ENCODE peak calls at places on chromosomes 16 and 17, in eight cellular contexts. F is heart right ventricle, L is mammary epithelial cell, X is ascending aorta, G is uterus, C is tibial artery, A is A673, M is A549. Z is an unnamed sample. For H3K4me1, the result is how much of the 10 kb centered on the place peaks cover.

GRCh38 chr17:5413682-5414081 is 5.8 kb downstream of the NUP88 start:
- DNase-seq in M (no peak), C (no peak), X (no peak), F (no peak), L (peak), A (peak), G (no peak), Z (no peak)

GRCh38 chr17:41486809-41487530 is 2.7 kb downstream of the KRT36 start:
- DNase-seq in F (no peak), M (no peak), C (no peak), X (no peak), L (no peak), A (no peak), G (no peak), Z (peak)

GRCh38 chr17:43545383-43545632 is 832 bp downstream of the ETV4 start:
- DNase-seq in L (no peak), M (peak), X (no peak), F (no peak), G (peak), A (peak), C (no peak), Z (no peak)

GRCh38 chr17:79991924-79992656 is 43.6 kb downstream of the TBC1D16 start:
- DNase-seq in A (no peak), G (no peak), F (peak), L (no peak), M (peak), C (no peak), X (no peak), Z (no peak)

GRCh38 chr16:8577678-8578304 is 12.5 kb downstream of the TMEM114 start:
- DNase-seq in M (no peak), L (no peak), G (no peak), A (peak), F (no peak), C (no peak), X (no peak), Z (no peak)

GRCh38 chr16:82991435-82991834 is 364.7 kb downstream of the CDH13 start:
- DNase-seq in A (no peak), C (no peak), X (no peak), G (no peak), F (no peak), L (no peak), M (no peak), Z (no peak)

GRCh38 chr17:7026471-7027115 is 3.7 kb downstream of the BCL6B start:
- DNase-seq in M (no peak), C (no peak), X (no peak), G (no peak), L (no peak), F (no peak), A (no peak), Z (no peak)

GRCh38 chr17:51164911-51165679 is 1.1 kb upstream of the NME2 start:
- DNase-seq in X (no peak), A (peak), L (no peak), C (no peak), G (no peak), F (no peak), M (no peak), Z (no peak)

GRCh38 chr17:76994237-76994637 is 126.0 kb downstream of the MGAT5B start:
- DNase-seq in G (no peak), M (no peak), F (no peak), X (no peak), A (no peak), C (no peak), L (no peak), Z (peak)

GRCh38 chr17:51951737-51952136 is 206.8 kb downstream of the CA10 start:
- DNase-seq in C (no peak), A (no peak), M (no peak), F (no peak), X (no peak), L (peak), G (no peak), Z (no peak)

GRCh38 chr17:59743842-59744241 is 36.4 kb downstream of the VMP1 start:
- DNase-seq in X (no peak), L (no peak), F (no peak), M (no peak), G (no peak), A (no peak), C (no peak), Z (no peak)

GRCh38 chr17:83151442-83152220 is 72.2 kb downstream of the METRNL start:
- DNase-seq in L (no peak), F (no peak), G (no peak), M (no peak), X (no peak), A (no peak), C (peak), Z (no peak)

GRCh38 chr17:83149761-83150251 is 70.4 kb downstream of the METRNL start:
- DNase-seq in M (no peak), F (no peak), L (no peak), C (peak), G (no peak), A (no peak), X (no peak), Z (no peak)

GRCh38 chr17:83149326-83149725 is 69.9 kb downstream of the METRNL start:
- DNase-seq in X (no peak), C (peak), L (no peak), M (no peak), F (no peak), A (no peak), G (no peak), Z (no peak)

GRCh38 chr17:83151056-83151441 is 71.6 kb downstream of the METRNL start:
- DNase-seq in G (no peak), M (no peak), F (no peak), A (no peak), X (no peak), L (no peak), C (no peak), Z (no peak)

GRCh38 chr17:83150369-83151055 is 71.1 kb downstream of the METRNL start:
- DNase-seq in A (no peak), C (peak), L (no peak), M (no peak), G (no peak), F (no peak), X (no peak), Z (no peak)
- H3K4me1 ChIP-seq in A (under half), C (under half), L (under half), M (under half), G (under half), F (under half), X (under half), Z (under half)

GRCh38 chr17:31493656-31494155 is 102.2 kb downstream of the RAB11FIP4 start:
- DNase-seq in L (no peak), F (no peak), X (no peak), M (no peak), C (no peak), A (no peak), G (no peak), Z (no peak)
- H3K4me1 ChIP-seq in L (under half), F (under half), X (under half), M (under half), C (under half), A (under half), G (under half), Z (under half)

DNA sequence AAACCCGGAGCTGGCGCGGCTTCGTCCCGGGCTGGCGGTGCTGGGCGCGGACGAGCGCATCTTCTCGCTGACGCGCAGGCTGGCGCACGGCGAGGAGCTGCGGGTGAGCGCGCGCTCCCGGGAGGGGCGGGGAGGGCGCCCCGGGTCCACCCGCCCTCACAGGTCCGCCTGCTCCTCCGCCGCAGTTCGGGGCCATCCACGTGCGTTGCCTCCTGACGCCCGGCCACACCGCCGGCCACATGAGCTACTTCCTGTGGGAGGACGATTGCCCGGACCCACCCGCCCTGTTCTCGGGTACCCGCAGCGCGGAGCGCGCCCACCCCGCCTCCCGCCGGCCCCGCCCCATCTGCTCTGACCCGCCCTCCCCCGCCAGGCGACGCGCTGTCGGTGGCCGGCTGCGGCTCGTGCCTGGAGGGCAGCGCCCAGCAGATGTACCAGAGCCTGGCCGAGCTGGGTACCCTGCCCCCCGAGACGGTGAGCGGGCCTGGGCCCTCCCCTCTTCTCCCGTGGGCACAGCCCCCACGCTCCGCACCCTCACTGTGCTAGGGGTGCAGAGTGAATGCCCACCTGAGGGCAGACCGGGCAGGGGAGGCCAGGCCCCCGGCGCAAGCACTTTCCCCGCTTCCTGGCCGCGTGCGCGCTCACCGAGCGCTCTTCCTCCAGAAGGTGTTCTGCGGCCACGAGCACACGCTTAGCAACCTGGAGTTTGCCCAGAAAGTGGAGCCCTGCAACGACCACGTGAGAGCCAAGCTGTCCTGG is 1.4 kb downstream of the HAGHL start:
- DNase-seq in M (peak), A (peak), X (no peak), F (no peak), G (no peak), L (peak), C (no peak), Z (peak)
- H3K4me1 ChIP-seq in M (under half), A (under half), X (under half), F (under half), G (under half), L (under half), C (under half), Z (under half)

GRCh38 chr16:66220766-66221165 is 145.7 kb upstream of the CDH5 start:
- DNase-seq in G (no peak), M (no peak), A (no peak), C (no peak), X (no peak), F (no peak), L (no peak), Z (no peak)
- H3K4me1 ChIP-seq in G (under half), M (under half), A (under half), C (under half), X (under half), F (under half), L (under half), Z (under half)

GRCh38 chr17:58351710-58352017 is 337 bp downstream of the SUPT4H1 start:
- DNase-seq in A (no peak), X (no peak), G (no peak), M (no peak), C (no peak), L (no peak), F (no peak), Z (no peak)

GRCh38 chr17:58344791-58345157 is 7.2 kb downstream of the SUPT4H1 start:
- DNase-seq in A (no peak), G (no peak), C (no peak), X (no peak), F (no peak), L (no peak), M (no peak), Z (peak)

GRCh38 chr17:58345500-58345899 is 6.5 kb downstream of the SUPT4H1 start:
- DNase-seq in A (no peak), G (no peak), F (no peak), M (no peak), C (no peak), L (no peak), X (no peak), Z (peak)

GRCh38 chr17:58351182-58351581 is 819 bp downstream of the SUPT4H1 start:
- DNase-seq in A (no peak), C (no peak), X (no peak), L (no peak), G (no peak), M (no peak), F (no peak), Z (no peak)

GRCh38 chr17:58348038-58348437 is 4.0 kb downstream of the SUPT4H1 start:
- DNase-seq in X (no peak), A (no peak), C (no peak), L (no peak), G (no peak), M (no peak), F (no peak), Z (no peak)
- H3K4me1 ChIP-seq in X (under half), A (under half), C (under half), L (under half), G (under half), M (under half), F (under half), Z (under half)

DNA sequence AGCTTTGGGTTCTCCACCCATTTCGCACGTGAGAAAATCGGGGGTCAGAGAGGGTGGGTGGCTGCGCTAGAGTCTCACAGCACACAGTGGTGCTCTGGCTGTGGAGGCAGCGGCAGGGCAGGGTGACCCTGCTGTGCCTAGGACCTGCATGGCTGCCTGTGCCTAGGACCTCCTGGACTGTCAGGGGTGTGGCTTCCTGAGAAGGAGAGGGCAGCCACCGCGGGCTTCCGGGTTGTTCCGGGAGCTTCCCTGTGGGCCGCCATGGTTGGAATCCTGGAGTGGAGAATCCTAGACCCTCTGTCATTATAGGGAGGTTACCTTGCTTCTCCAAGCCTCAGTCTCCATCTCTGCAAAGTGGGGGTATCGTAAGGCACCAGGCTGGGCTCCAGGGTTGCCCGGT is 9.3 kb downstream of the ZFPM1 start:
- DNase-seq in C (no peak), F (no peak), L (no peak), M (no peak), A (no peak), X (no peak), G (no peak), Z (no peak)
- H3K4me1 ChIP-seq in C (under half), F (under half), L (under half), M (under half), A (under half), X (under half), G (under half), Z (under half)

GRCh38 chr16:81650982-81651562 is 128.0 kb upstream of the PLCG2 start:
- DNase-seq in X (no peak), F (peak), G (peak), L (no peak), M (no peak), C (no peak), A (peak), Z (peak)
- H3K4me1 ChIP-seq in X (under half), F (under half), G (under half), L (under half), M (half or more), C (under half), A (under half), Z (under half)

GRCh38 chr16:85309656-85310587 is 197.7 kb upstream of the CIBAR2 start:
- DNase-seq in C (peak), M (no peak), X (no peak), F (no peak), G (no peak), A (peak), L (no peak), Z (peak)

GRCh38 chr16:85310868-85311585 is 198.8 kb upstream of the CIBAR2 start:
- DNase-seq in X (no peak), G (no peak), A (no peak), M (no peak), C (no peak), L (no peak), F (no peak), Z (no peak)

GRCh38 chr16:85312642-85313540 is 200.6 kb upstream of the CIBAR2 start:
- DNase-seq in M (no peak), L (no peak), G (no peak), F (no peak), X (no peak), C (peak), A (no peak), Z (no peak)

GRCh38 chr16:85312174-85312573 is 199.9 kb upstream of the CIBAR2 start:
- DNase-seq in F (no peak), A (no peak), C (no peak), M (no peak), X (no peak), L (no peak), G (no peak), Z (no peak)

DNA sequence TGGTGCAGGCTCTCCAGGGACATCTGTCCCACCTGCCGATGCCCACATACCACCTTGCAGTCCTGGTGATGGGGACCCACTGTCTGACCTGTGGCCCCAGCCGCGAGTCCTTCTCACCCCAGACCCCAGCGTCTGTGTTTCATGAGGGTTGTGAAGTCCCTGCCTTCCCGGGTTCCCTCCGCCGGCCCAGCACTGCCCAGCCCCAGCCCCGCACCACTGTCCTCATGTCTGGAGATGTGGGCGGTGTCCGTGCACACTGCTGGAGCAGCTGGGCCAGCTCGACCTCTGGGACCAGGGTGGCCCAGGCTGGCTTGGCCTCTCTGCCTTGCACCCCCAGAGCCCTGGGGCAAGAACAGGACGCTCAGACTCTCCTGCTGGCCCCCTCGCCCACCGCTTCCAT is 199.5 kb upstream of the CIBAR2 start:
- DNase-seq in L (no peak), F (no peak), G (no peak), A (no peak), C (no peak), X (no peak), M (no peak), Z (no peak)
- H3K4me1 ChIP-seq in L (under half), F (under half), G (under half), A (half or more), C (under half), X (under half), M (under half), Z (under half)